ENCODE peak calls at places on chromosomes 13 and 19, in ten cellular contexts. N, Q, X, V, I, T, M, B, E and S are unnamed samples.
A peak's percentile ranks its signal among the peaks of the same experiment; 100 is the strongest.

GRCh38 chr13:49060698-49061387 is 85.1 kb downstream of the FNDC3A start:
- DNase-seq in E (no peak), B (no peak), M (no peak), T (peak; percentile 46), V (no peak), X (no peak), N (no peak), I (no peak), Q (no peak), S (no peak)

GRCh38 chr13:47726394-47726793 is 274.7 kb downstream of the SUCLA2 start:
- DNase-seq in T (peak; percentile 15), E (no peak), M (no peak), Q (no peak), I (no peak), B (no peak), V (no peak), X (no peak), N (no peak), S (no peak)

GRCh38 chr19:50723069-50723468 is at the start of gene CLEC11A:
- DNase-seq in M (no peak), B (no peak), E (no peak), N (no peak), X (peak; percentile 79), T (peak; percentile 53), I (peak; percentile 91), Q (no peak), V (peak; percentile 65), S (no peak)

GRCh38 chr19:18508585-18508984 is 13.3 kb downstream of the ELL start:
- DNase-seq in M (no peak), T (no peak), E (no peak), I (no peak), X (no peak), Q (no peak), N (no peak), V (no peak), B (no peak), S (no peak)

GRCh38 chr19:41995959-41996797 is 2.1 kb upstream of the ATP1A3 start:
- DNase-seq in B (no peak), X (no peak), I (no peak), V (no peak), Q (no peak), N (no peak), M (no peak), E (no peak), T (no peak), S (no peak)

GRCh38 chr19:3670258-3670795 is 29.9 kb downstream of the PIP5K1C start:
- DNase-seq in N (no peak), Q (peak; percentile 41), B (peak; percentile 76), M (no peak), T (peak; percentile 92), X (peak; percentile 89), E (no peak), V (peak; percentile 97), I (peak; percentile 90), S (peak; percentile 65)

GRCh38 chr13:70375718-70376117 is 267.5 kb upstream of the KLHL1 start:
- DNase-seq in V (no peak), B (no peak), T (no peak), X (no peak), M (no peak), Q (no peak), E (no peak), N (no peak), I (no peak), S (no peak)

GRCh38 chr19:7922841-7923205 is 2.7 kb downstream of the SNAPC2 start:
- DNase-seq in V (no peak), B (no peak), E (no peak), N (no peak), I (no peak), X (no peak), Q (no peak), M (no peak), T (no peak), S (no peak)

GRCh38 chr13:110957181-110957884 is 42.5 kb upstream of the ANKRD10 start:
- DNase-seq in M (no peak), B (no peak), N (no peak), Q (peak; percentile 46), V (no peak), X (no peak), I (no peak), T (peak; percentile 37), E (no peak), S (no peak)

GRCh38 chr19:46731007-46731501 is 14.1 kb upstream of the PRKD2 start:
- DNase-seq in M (peak; percentile 75), Q (no peak), T (peak; percentile 93), I (no peak), X (no peak), V (no peak), N (no peak), B (no peak), E (no peak), S (no peak)

DNA sequence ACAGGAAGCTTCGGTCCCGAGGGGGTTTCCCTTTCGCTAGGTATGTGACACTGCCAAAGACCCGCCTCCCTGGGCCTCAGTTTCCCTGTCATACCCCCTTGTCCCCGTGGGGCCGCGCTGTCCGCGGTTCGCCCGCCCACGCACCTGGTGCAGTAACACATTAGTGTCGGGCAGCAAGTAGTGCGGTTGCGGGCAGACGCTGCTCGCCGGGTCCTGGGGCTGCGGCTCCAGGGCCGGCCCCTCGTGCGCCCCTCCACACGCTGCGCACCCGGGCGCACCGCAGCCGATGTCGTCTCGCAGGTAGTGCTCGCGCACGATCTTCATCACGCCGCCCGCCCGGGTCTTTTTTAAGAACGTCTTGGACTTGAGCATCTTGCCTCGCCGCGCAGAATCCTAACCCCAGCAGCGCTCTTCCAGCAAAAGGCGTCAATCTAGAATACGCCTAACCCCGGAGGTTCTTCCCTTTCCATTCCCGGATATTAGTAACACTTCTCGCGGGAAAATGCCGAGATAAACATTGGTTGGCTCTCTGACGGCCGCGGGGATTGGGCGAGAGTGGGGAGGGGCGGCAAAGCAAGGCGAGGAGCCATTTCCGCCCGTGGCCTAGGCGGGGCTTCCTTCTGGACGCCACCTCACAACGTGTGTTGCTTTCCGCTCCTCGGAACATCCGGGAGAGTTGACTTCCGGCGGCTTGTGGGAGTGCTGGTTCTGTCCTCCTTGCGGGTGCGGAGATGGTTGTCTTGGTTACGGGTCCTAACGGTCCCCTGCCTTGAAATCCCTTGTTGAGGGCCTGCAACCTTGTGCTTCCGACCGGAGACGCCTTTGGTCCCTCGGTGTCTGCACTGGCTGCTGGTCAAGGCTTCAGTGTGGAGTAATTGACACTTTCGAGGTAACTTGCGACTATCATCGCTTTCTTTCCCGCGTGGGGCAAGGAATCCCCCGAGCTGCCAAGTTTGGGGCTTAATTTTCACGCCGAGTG is at the start of the genes DIS3 and PIBF1:
- DNase-seq in M (peak; percentile 87), N (peak; percentile 93), X (peak; percentile 98), V (peak; percentile 98), I (peak; percentile 99), Q (peak; percentile 98), T (peak; percentile 99), B (peak; percentile 92), E (peak; percentile 99), S (peak; percentile 83)
- TF ChIP-seq CTCF in M (no peak), N (no peak), X (no peak), V (no peak), I (no peak), Q (peak; percentile 23), T (no peak), B (no peak), E (no peak), S (no peak)

GRCh38 chr19:2291185-2291751 is 9.3 kb upstream of the PEAK3 start:
- DNase-seq in N (no peak), T (no peak), Q (no peak), X (no peak), E (peak; percentile 77), V (no peak), B (no peak), I (no peak), M (peak; percentile 13), S (no peak)
- TF ChIP-seq CTCF in N (no peak), T (no peak), Q (no peak), X (no peak), E (no peak), V (no peak), B (no peak), I (no peak), M (no peak), S (no peak)

GRCh38 chr13:26060366-26060765 is 8.6 kb upstream of the SHISA2 start:
- DNase-seq in T (no peak), M (no peak), V (no peak), X (no peak), B (no peak), E (no peak), N (no peak), I (no peak), Q (no peak), S (no peak)

GRCh38 chr13:26058704-26059103 is 6.9 kb upstream of the SHISA2 start:
- DNase-seq in V (no peak), T (no peak), M (no peak), Q (no peak), E (no peak), X (no peak), N (no peak), I (no peak), B (no peak), S (no peak)

GRCh38 chr13:26067601-26068000 is 15.8 kb upstream of the SHISA2 start:
- DNase-seq in I (no peak), E (no peak), X (no peak), B (no peak), V (no peak), M (no peak), T (no peak), N (no peak), Q (no peak), S (no peak)

GRCh38 chr13:26062853-26063444 is 11.1 kb upstream of the SHISA2 start:
- DNase-seq in M (peak; percentile 37), X (peak; percentile 48), I (no peak), T (peak; percentile 84), B (no peak), N (peak; percentile 54), E (peak; percentile 75), V (no peak), Q (peak; percentile 58), S (no peak)

GRCh38 chr13:26061947-26062346 is 10.1 kb upstream of the SHISA2 start:
- DNase-seq in X (no peak), V (no peak), E (no peak), M (no peak), Q (no peak), N (no peak), T (peak; percentile 94), B (no peak), I (no peak), S (no peak)
- TF ChIP-seq CTCF in X (no peak), V (no peak), E (no peak), M (no peak), Q (no peak), N (no peak), T (peak; percentile 9), B (no peak), I (no peak), S (no peak)

DNA sequence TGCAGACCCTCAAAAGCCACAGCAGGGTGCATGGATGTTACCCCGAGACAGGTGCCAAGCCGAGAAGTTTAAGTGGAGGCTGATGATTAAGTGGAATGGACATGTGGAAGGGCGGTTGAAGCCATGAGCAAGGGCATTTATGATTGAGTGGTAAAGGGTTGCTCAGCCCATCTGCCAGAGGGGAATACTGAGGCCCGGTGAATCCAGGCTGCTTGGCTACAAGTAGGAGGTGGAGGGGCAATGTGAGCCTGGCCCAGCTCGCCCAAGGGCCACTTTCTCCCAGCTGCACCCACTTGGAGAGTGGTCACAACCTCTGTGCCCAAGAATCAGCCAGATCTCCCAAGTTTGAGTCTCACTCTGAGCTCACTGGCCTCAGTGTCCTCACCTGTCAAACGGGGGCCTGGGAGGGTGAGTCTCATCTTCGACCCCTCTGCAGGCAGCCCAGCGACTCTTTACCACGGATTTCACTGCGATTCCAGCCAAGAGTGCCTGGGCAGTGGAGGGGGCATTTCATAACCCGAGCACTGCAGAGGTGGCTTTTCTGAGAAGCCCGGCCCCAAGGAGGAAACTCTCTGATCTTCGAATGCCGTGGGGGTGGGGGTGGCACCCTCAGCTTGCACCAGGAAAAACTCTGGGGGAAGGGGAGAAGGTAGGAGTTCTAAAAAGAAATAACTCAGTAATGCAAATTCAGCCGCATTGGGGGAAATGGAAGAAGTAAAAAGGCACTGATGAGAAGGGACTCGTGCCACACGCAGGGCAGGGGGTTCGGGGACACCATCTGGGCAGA is 62.8 kb upstream of the KLF2 start:
- DNase-seq in E (no peak), T (no peak), B (no peak), M (no peak), V (no peak), X (no peak), N (no peak), Q (peak; percentile 40), I (peak; percentile 54), S (no peak)
- TF ChIP-seq CTCF in E (no peak), T (no peak), B (no peak), M (no peak), V (no peak), X (no peak), N (no peak), Q (no peak), I (no peak), S (no peak)